ENCODE peak calls at places on chromosomes 16 and 17, in six cellular contexts. N, K, L, Q, Y and X are unnamed samples.

GRCh38 chr17:75152971-75153853 is 1.1 kb downstream of the JPT1 start:
- DNase-seq in L (peak; percentile 46), N (no peak), Y (peak; percentile 68), Q (peak; percentile 25), K (peak; percentile 53), X (peak; percentile 77)

GRCh38 chr17:77863814-77864161 is 94.7 kb upstream of the TNRC6C start:
- DNase-seq in Q (peak; percentile 37), L (peak; percentile 46), N (no peak), Y (peak; percentile 51), K (peak; percentile 77), X (peak; percentile 79)

GRCh38 chr17:35372846-35373531 is 432 bp downstream of the SLFN11 start:
- DNase-seq in Y (peak; percentile 46), Q (no peak), K (peak; percentile 76), N (no peak), L (peak; percentile 35), X (peak; percentile 35)

GRCh38 chr16:287298-287811 is 4.4 kb downstream of the PDIA2 start:
- DNase-seq in K (no peak), Q (no peak), N (no peak), Y (no peak), L (no peak), X (no peak)

GRCh38 chr16:20385844-20386832 is 18.4 kb downstream of the PDILT start:
- DNase-seq in N (peak; percentile 8), Y (peak; percentile 54), Q (peak; percentile 59), K (peak; percentile 84), L (peak; percentile 80), X (peak; percentile 12)

GRCh38 chr17:81519284-81520020 is 6.9 kb upstream of the ACTG1 start:
- DNase-seq in Q (no peak), K (peak; percentile 89), L (no peak), Y (peak; percentile 81), N (peak; percentile 35), X (no peak)

GRCh38 chr16:25693621-25694020 is 1.9 kb downstream of the HS3ST4 start:
- DNase-seq in Y (no peak), Q (no peak), L (no peak), N (no peak), K (no peak), X (no peak)

GRCh38 chr17:50056217-50056960 is 479 bp downstream of the ITGA3 start:
- DNase-seq in Q (peak; percentile 66), N (peak; percentile 21), L (peak; percentile 67), K (peak; percentile 88), Y (peak; percentile 81), X (no peak)

GRCh38 chr17:48597492-48597774 is 3.9 kb upstream of the HOXB5 start:
- DNase-seq in Q (no peak), K (no peak), Y (no peak), L (no peak), N (no peak), X (no peak)

GRCh38 chr17:48144976-48145798 is 37.6 kb downstream of the SNX11 start:
- DNase-seq in K (no peak), N (no peak), L (no peak), Q (no peak), Y (peak; percentile 31), X (no peak)

GRCh38 chr17:49667854-49668253 is 10.0 kb downstream of the SPOP start:
- DNase-seq in Y (no peak), Q (no peak), N (no peak), K (no peak), L (no peak), X (no peak)

GRCh38 chr17:9987779-9988585 is 82.9 kb upstream of the RCVRN start:
- DNase-seq in Q (peak; percentile 46), L (peak; percentile 73), N (no peak), Y (peak; percentile 61), K (no peak), X (no peak)

GRCh38 chr17:10247806-10248334 is 49.5 kb upstream of the GAS7 start:
- DNase-seq in L (peak; percentile 44), N (no peak), Y (no peak), K (no peak), Q (peak; percentile 52), X (no peak)

GRCh38 chr16:88853336-88853941 is 3.3 kb downstream of the GALNS start:
- DNase-seq in Q (no peak), N (no peak), L (no peak), K (no peak), Y (no peak), X (peak; percentile 67)

GRCh38 chr17:48908853-48909394 is 717 bp downstream of the UBE2Z start:
- DNase-seq in N (peak; percentile 55), K (peak; percentile 94), L (peak; percentile 79), Q (peak; percentile 91), Y (peak; percentile 95), X (peak; percentile 46)

GRCh38 chr16:14334366-14335105 is 263.4 kb downstream of the MRTFB start:
- DNase-seq in Q (peak; percentile 67), Y (no peak), K (no peak), L (peak; percentile 68), N (no peak), X (no peak)

GRCh38 chr16:8751481-8752311 is 45.7 kb downstream of the TMEM186 start:
- DNase-seq in Q (peak; percentile 75), L (peak; percentile 82), K (peak; percentile 42), N (no peak), Y (no peak), X (no peak)

GRCh38 chr17:50618941-50619340 is 15.7 kb upstream of the ABCC3 start:
- DNase-seq in K (no peak), Y (no peak), Q (no peak), N (no peak), L (peak; percentile 43), X (peak; percentile 74)

GRCh38 chr17:10618202-10618635 is 38.9 kb downstream of the MYH3 start:
- DNase-seq in N (no peak), L (peak; percentile 87), Q (peak; percentile 82), Y (peak; percentile 80), K (peak; percentile 85), X (peak; percentile 22)

GRCh38 chr17:44199553-44200477 is at the start of gene ATXN7L3:
- DNase-seq in N (peak; percentile 98), Q (peak; percentile 99), L (peak; percentile 98), Y (peak; percentile 100), K (peak; percentile 100), X (peak; percentile 95)

GRCh38 chr17:40281663-40282062 is 6.0 kb upstream of the CDC6 start:
- DNase-seq in Y (no peak), K (no peak), L (no peak), N (no peak), Q (no peak), X (no peak)